ENCODE peak calls at places on chromosomes 4 and X, in five cellular contexts. L, Y, U, T and B are unnamed samples.

GRCh38 chrX:119041175-119041574 is 31.6 kb upstream of the CT47C1 start:
- DNase-seq in U (peak), Y (peak), L (no peak), T (peak), B (no peak)

GRCh38 chr4:36243355-36244256 is 708 bp downstream of the ARAP2 start:
- DNase-seq in Y (no peak), T (no peak), L (peak), U (no peak), B (no peak)

GRCh38 chr4:33218238-33218637 is 2498.1 kb downstream of the PCDH7 start:
- DNase-seq in T (no peak), L (no peak), U (no peak), Y (no peak), B (no peak)

GRCh38 chr4:5884804-5885203 is 8.1 kb downstream of the CRMP1 start:
- DNase-seq in L (no peak), T (no peak), Y (no peak), U (no peak), B (no peak)

GRCh38 chr4:31918891-31919290 is 1198.7 kb downstream of the PCDH7 start:
- DNase-seq in T (no peak), L (no peak), U (no peak), Y (no peak), B (no peak)

GRCh38 chr4:145507636-145508035 is 26.0 kb downstream of the SMAD1 start:
- DNase-seq in U (no peak), L (no peak), Y (peak), T (no peak), B (no peak)

GRCh38 chr4:106333186-106333585 is 16.8 kb downstream of the AIMP1 start:
- DNase-seq in T (no peak), U (no peak), Y (peak), L (no peak), B (no peak)

GRCh38 chr4:162131256-162131655 is 32.5 kb downstream of the FSTL5 start:
- DNase-seq in U (no peak), L (peak), T (no peak), Y (no peak), B (no peak)

GRCh38 chrX:107775000-107775733 is 420 bp downstream of the TSC22D3 start:
- DNase-seq in U (no peak), Y (no peak), T (no peak), L (peak), B (no peak)

GRCh38 chrX:74514384-74514783 is 93.1 kb downstream of the SLC16A2 start:
- DNase-seq in U (no peak), Y (peak), T (no peak), L (peak), B (no peak)

GRCh38 chrX:119398974-119399771 is at the start of gene SLC25A43:
- DNase-seq in T (peak), L (peak), Y (no peak), U (no peak), B (no peak)

GRCh38 chrX:138865093-138865649 is 153.7 kb upstream of the FGF13 start:
- DNase-seq in T (no peak), U (no peak), L (no peak), Y (no peak), B (no peak)

GRCh38 chr4:14787894-14788293 is 214.4 kb upstream of the CPEB2 start:
- DNase-seq in U (no peak), Y (no peak), L (peak), T (no peak), B (no peak)

GRCh38 chr4:126701756-126702155 is 931.0 kb upstream of the INTU start:
- DNase-seq in L (no peak), Y (no peak), U (no peak), T (no peak), B (no peak)

GRCh38 chr4:137678796-137679195 is 146.5 kb upstream of the PCDH18 start:
- DNase-seq in U (no peak), T (no peak), L (no peak), Y (no peak), B (no peak)

GRCh38 chrX:7927259-7928167 is at the start of gene PNPLA4:
- DNase-seq in T (peak), Y (peak), L (peak), U (peak), B (no peak)

GRCh38 chr4:152290522-152290921 is 245.4 kb downstream of the FBXW7 start:
- DNase-seq in T (no peak), U (no peak), Y (no peak), L (no peak), B (no peak)

GRCh38 chrX:108426262-108426661 is 12.0 kb downstream of the COL4A6 start:
- DNase-seq in Y (no peak), T (no peak), U (no peak), L (peak), B (no peak)

GRCh38 chrX:114959729-114960128 is 57.7 kb downstream of the IL13RA2 start:
- DNase-seq in U (no peak), L (peak), T (peak), Y (no peak), B (no peak)

GRCh38 chr4:95267081-95267480 is 281.7 kb downstream of the UNC5C start:
- DNase-seq in T (no peak), L (no peak), Y (no peak), U (no peak), B (no peak)

GRCh38 chr4:169723207-169723606 is 34.5 kb downstream of the HPF1 start:
- DNase-seq in L (peak), T (peak), Y (peak), U (no peak), B (no peak)

GRCh38 chrX:81412428-81412827 is 210.5 kb downstream of the SH3BGRL start:
- DNase-seq in L (no peak), T (no peak), Y (no peak), U (no peak), B (no peak)

GRCh38 chrX:49972313-49972712 is 49.9 kb downstream of the CLCN5 start:
- DNase-seq in Y (no peak), T (no peak), L (no peak), U (no peak), B (no peak)

GRCh38 chr4:99808260-99808857 is 8.3 kb upstream of the DAPP1 start:
- DNase-seq in Y (peak), L (peak), T (peak), U (peak), B (peak)

GRCh38 chrX:112734250-112734649 is 54.5 kb upstream of the LHFPL1 start:
- DNase-seq in Y (no peak), T (no peak), U (no peak), L (peak), B (no peak)

GRCh38 chr4:144868309-144868708 is 222.4 kb downstream of the HHIP start:
- DNase-seq in L (no peak), T (no peak), Y (no peak), U (no peak), B (no peak)

GRCh38 chr4:66577922-66578321 is 907.6 kb upstream of the EPHA5 start:
- DNase-seq in Y (no peak), U (no peak), L (no peak), T (no peak), B (no peak)

GRCh38 chrX:13469963-13470679 is 99.3 kb upstream of the EGFL6 start:
- DNase-seq in L (no peak), U (no peak), T (no peak), Y (no peak), B (no peak)

GRCh38 chr4:157014621-157015591 is 43.3 kb upstream of the PDGFC start:
- DNase-seq in L (peak), U (peak), Y (no peak), T (no peak), B (no peak)

GRCh38 chr4:9938933-9939332 is 82.4 kb downstream of the SLC2A9 start:
- DNase-seq in L (peak), U (no peak), T (no peak), Y (no peak), B (no peak)

GRCh38 chrX:130110379-130111219 is at the start of gene ELF4:
- DNase-seq in T (peak), Y (no peak), U (no peak), L (peak), B (no peak)

GRCh38 chr4:76055005-76055404 is 19.1 kb upstream of the CXCL11 start:
- DNase-seq in Y (no peak), T (no peak), U (no peak), L (no peak), B (no peak)

GRCh38 chrX:121356139-121356849 is 308.9 kb downstream of the GLUD2 start:
- DNase-seq in Y (no peak), T (peak), L (no peak), U (no peak), B (no peak)

GRCh38 chrX:111519215-111519614 is 7.8 kb downstream of the SERTM2 start:
- DNase-seq in T (no peak), Y (no peak), U (no peak), L (peak), B (peak)

GRCh38 chr4:38034986-38035882 is 75.0 kb downstream of the PTTG2 start:
- DNase-seq in L (peak), T (peak), U (peak), Y (peak), B (peak)

GRCh38 chrX:55007633-55008032 is 7.5 kb downstream of the APEX2 start:
- DNase-seq in Y (peak), L (no peak), U (no peak), T (no peak), B (no peak)

GRCh38 chr4:73707918-73708577 is 32.3 kb upstream of the CXCL8 start:
- DNase-seq in Y (no peak), U (peak), T (peak), L (no peak), B (peak)

GRCh38 chrX:70301716-70302115 is 11.8 kb downstream of the KIF4A start:
- DNase-seq in U (no peak), T (no peak), Y (no peak), L (no peak), B (no peak)

GRCh38 chrX:124242160-124242559 is 90.3 kb upstream of the TEX13D start:
- DNase-seq in T (no peak), L (no peak), U (no peak), Y (no peak), B (no peak)
- H3K27ac ChIP-seq in T (no peak), L (no peak), U (no peak), Y (no peak), B (peak)

GRCh38 chr4:2059726-2060577 is 825 bp downstream of the NAT8L start:
- DNase-seq in T (peak), U (no peak), L (peak), Y (no peak), B (no peak)
- TF ChIP-seq EZH2 in T (no peak), U (no peak), L (no peak), Y (no peak), B (no peak)

DNA sequence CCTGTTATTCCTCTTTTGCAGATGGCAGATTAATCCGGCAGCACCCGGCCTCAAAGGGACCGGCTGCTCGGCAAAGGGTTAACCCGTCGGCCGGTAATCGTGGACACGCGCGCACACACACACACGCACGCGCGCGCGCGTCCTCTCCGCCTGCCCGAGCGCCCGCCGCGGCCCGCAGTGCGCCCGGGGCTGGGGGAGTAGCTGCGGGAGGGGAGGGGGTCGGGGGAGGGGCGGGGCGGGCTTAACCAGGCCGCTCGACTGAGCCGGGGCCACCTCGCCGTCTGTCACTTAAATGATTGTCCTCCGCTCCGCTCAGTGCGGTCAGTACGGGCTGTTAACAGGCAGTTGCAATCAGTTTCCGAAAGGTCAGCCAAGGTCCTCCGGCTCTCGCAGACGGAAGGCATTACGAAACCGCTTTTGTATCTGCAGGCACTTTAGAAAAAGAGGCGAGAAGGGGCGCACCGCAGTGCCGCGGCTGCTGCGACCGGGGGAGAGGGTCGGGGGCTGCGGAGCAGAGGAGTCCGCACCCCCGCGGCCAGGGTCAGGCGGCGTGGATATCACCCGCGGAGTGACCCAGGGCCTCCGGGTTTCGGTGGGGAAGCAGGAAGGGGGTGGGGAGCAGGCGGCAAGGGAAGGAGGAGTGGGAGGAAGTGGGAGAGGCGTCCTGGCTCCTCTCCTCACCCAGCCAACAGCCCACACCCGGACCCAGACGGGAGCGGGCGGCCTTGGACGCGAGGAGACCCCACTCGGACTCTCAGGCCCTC is 57.3 kb upstream of the BCOR start:
- DNase-seq in T (peak), Y (peak), L (peak), U (no peak), B (no peak)
- TF ChIP-seq POLR2AphosphoS5 in T (peak), Y (peak), L (no peak), U (no peak), B (no peak)

DNA sequence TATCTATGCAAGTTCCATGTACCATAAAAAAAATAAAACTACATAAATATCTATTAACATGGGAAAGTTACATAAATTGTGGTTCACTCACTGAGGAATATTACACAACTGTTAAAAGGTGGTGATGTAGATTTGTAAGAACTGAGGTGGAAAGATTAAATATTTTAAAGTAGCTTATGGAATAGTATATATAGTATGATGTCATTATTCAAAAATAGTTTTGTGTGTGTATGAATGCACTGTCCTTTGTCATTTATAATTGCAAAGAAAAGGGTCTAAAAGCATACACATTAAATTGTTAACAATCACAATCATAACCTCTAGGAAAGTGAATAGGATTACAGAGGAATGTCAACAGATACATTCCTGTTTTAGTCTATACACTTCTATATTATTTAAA is 355.9 kb downstream of the OPHN1 start:
- DNase-seq in T (no peak), Y (no peak), L (no peak), U (no peak), B (no peak)
- H3K27ac ChIP-seq in T (no peak), Y (no peak), L (no peak), U (no peak), B (no peak)

GRCh38 chr4:4386296-4386735 is 586 bp upstream of the NSG1 start:
- DNase-seq in L (peak), Y (no peak), U (no peak), T (no peak), B (no peak)
- TF ChIP-seq EZH2 in L (no peak), Y (no peak), U (no peak), T (no peak), B (no peak)

GRCh38 chr4:41202356-41202755 is 12.0 kb downstream of the APBB2 start:
- DNase-seq in U (no peak), L (no peak), Y (no peak), T (no peak), B (no peak)
- TF ChIP-seq POLR2AphosphoS5 in U (no peak), L (no peak), Y (no peak), T (no peak), B (no peak)

DNA sequence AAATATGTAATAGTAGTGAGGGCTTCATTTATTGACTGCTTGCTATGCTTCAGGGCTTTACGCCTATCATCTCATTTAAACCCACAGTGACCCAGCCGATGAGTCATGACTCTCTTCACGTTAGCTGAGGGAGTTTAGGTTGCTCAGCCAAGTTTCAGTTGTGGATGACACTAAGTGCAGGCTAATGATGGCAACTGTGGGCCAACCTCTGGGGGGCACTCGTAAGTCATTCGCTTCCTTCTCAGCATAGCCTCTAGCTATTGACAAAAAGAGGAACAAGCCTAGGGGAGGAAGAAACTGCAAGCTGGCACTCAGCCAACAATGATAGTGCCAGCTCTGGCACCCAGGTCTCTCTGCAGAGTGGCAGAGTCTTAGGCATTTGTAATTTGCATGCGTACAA is 325.0 kb downstream of the ARHGAP10 start:
- DNase-seq in U (peak), L (peak), Y (no peak), T (peak), B (no peak)
- H3K27ac ChIP-seq in U (no peak), L (no peak), Y (no peak), T (no peak), B (no peak)